ENCODE peak calls at places on chromosomes 6 and 20, in nine cellular contexts. U is cardiac fibroblast; N is NCI-H1105 treated with DMSO at 0.1 percent for 48 hours; F is GM04504; M is GM12892; B is stimulated activated effector memory CD8-positive, alpha-beta T cell treated with anti-CD3 and anti-CD28 coated beads, Interleukin-12 subunit alpha, Interleukin-12 subunit beta, amount 100 ng/mL, for 72 hours; S is activated T-helper 9 cell treated with anti-CD3 and anti-CD28 coated beads, Interleukin-2, amount 50 U/mL, for 16 hours; A is mucosa of gallbladder; J is neural crest cell. K is an unnamed sample.

GRCh38 chr20:20463933-20464374 is 96.0 kb downstream of the INSM1 start:
- DNase-seq in B (no peak), J (peak), U (peak), N (peak), M (no peak), A (no peak), S (no peak), F (no peak), K (peak)

GRCh38 chr6:153956807-153957206 is 82.2 kb upstream of the OPRM1 start:
- DNase-seq in S (no peak), B (no peak), F (no peak), N (no peak), A (no peak), U (peak), M (no peak), J (no peak), K (no peak)

GRCh38 chr20:15653396-15654207 is 919.6 kb downstream of the KIF16B start:
- DNase-seq in J (no peak), B (no peak), S (no peak), F (no peak), A (no peak), M (no peak), U (no peak), N (no peak), K (no peak)

GRCh38 chr6:54877713-54878317 is 31.2 kb downstream of the FAM83B start:
- DNase-seq in A (no peak), J (no peak), S (no peak), N (no peak), B (no peak), U (no peak), M (no peak), F (no peak), K (no peak)

GRCh38 chr20:50415516-50416268 is 94.5 kb upstream of the PTPN1 start:
- DNase-seq in M (no peak), N (no peak), S (no peak), U (peak), B (no peak), J (no peak), A (peak), F (peak), K (no peak)

GRCh38 chr20:25252686-25253421 is 5.0 kb downstream of the PYGB start:
- DNase-seq in J (no peak), S (no peak), A (no peak), M (no peak), B (no peak), U (no peak), N (peak), F (no peak), K (no peak)

GRCh38 chr6:149431905-149432775 is 32.1 kb downstream of the SUMO4 start:
- DNase-seq in M (peak), B (peak), J (peak), F (peak), A (peak), U (peak), S (peak), N (peak), K (peak)

GRCh38 chr6:134041093-134041492 is 11.3 kb downstream of the SLC2A12 start:
- DNase-seq in A (no peak), F (peak), N (no peak), M (no peak), U (peak), B (no peak), J (no peak), S (no peak), K (no peak)

GRCh38 chr6:6861346-6861745 is 246.4 kb upstream of the RREB1 start:
- DNase-seq in F (no peak), B (no peak), J (no peak), U (no peak), S (no peak), N (no peak), A (no peak), M (no peak), K (no peak)

K was measured in activated B cell treated with CpG ODN at 0.5 μM for 24 hours.